ENCODE peak calls at places on chromosomes 13 and 19, in six cellular contexts. E, Y, L, Q, H and N are unnamed samples.
A peak's percentile ranks its signal among the peaks of the same experiment; 100 is the strongest.

GRCh38 chr13:95564948-95565347 is 12.4 kb downstream of the CLDN10 start:
- DNase-seq in Q (peak; percentile 66), L (peak; percentile 71), E (peak; percentile 45), H (peak; percentile 49), Y (peak; percentile 92), N (peak; percentile 89)

GRCh38 chr19:33438016-33438671 is 64.6 kb downstream of the CEBPG start:
- DNase-seq in Y (no peak), H (no peak), L (no peak), E (peak; percentile 49), Q (no peak), N (no peak)

GRCh38 chr19:38718747-38719543 is 25.3 kb downstream of the CAPN12 start:
- DNase-seq in L (peak; percentile 28), H (no peak), Q (no peak), Y (no peak), E (peak; percentile 94), N (no peak)

GRCh38 chr19:2426661-2427322 is 594 bp downstream of the TIMM13 start:
- DNase-seq in L (peak; percentile 58), Y (peak; percentile 54), E (peak; percentile 47), H (peak; percentile 7), Q (no peak), N (no peak)

GRCh38 chr19:45187421-45188100 is 9.0 kb downstream of the BLOC1S3 start:
- DNase-seq in E (no peak), Y (peak; percentile 62), L (no peak), Q (no peak), H (no peak), N (no peak)

GRCh38 chr13:97977982-97978381 is 24.5 kb downstream of the IPO5 start:
- DNase-seq in L (no peak), E (no peak), Y (peak; percentile 8), H (no peak), Q (no peak), N (no peak)

GRCh38 chr13:102400619-102401125 is 1.2 kb downstream of the FGF14 start:
- DNase-seq in E (no peak), L (no peak), H (peak; percentile 24), Q (no peak), Y (no peak), N (peak; percentile 23)

GRCh38 chr13:36344886-36345437 is 1.2 kb downstream of the SPART start:
- DNase-seq in Q (no peak), H (no peak), L (peak; percentile 25), E (peak; percentile 25), Y (peak; percentile 56), N (no peak)

GRCh38 chr19:51737924-51738323 is 13.8 kb downstream of the FPR1 start:
- DNase-seq in E (no peak), Q (no peak), Y (no peak), H (no peak), L (no peak), N (no peak)

GRCh38 chr13:49216334-49216733 is 3.8 kb upstream of the MLNR start:
- DNase-seq in Q (no peak), L (no peak), H (no peak), Y (no peak), E (no peak), N (no peak)

GRCh38 chr13:99661791-99662190 is 160.5 kb downstream of the TM9SF2 start:
- DNase-seq in E (no peak), Q (no peak), H (no peak), L (no peak), Y (no peak), N (no peak)

GRCh38 chr19:1168877-1169791 is 4.9 kb downstream of the SBNO2 start:
- DNase-seq in Q (no peak), Y (peak; percentile 97), L (peak; percentile 83), E (peak; percentile 85), H (peak; percentile 87), N (peak; percentile 81)

GRCh38 chr13:112889351-112890290 is 79.4 kb upstream of the MCF2L start:
- DNase-seq in L (no peak), H (no peak), Y (no peak), Q (no peak), E (no peak), N (no peak)

GRCh38 chr13:50125306-50125555 is 110.0 kb downstream of the KCNRG start:
- DNase-seq in Y (no peak), Q (no peak), L (no peak), H (no peak), E (no peak), N (no peak)

GRCh38 chr19:17718988-17719711 is at the start of gene MAP1S:
- DNase-seq in Q (no peak), E (peak; percentile 30), Y (peak; percentile 48), H (peak; percentile 59), L (peak; percentile 67), N (peak; percentile 2)

GRCh38 chr13:36509369-36509768 is 77.1 kb downstream of the CCNA1 start:
- DNase-seq in L (no peak), E (no peak), H (no peak), Y (no peak), Q (no peak), N (no peak)